ENCODE peak calls at places on chromosomes 6 and 20, in nine cellular contexts. C is progenitor cell of endocrine pancreas, Y is brain microvascular endothelial cell, X is DND-41, D is choroid plexus epithelial cell, K is fibroblast of lung, E is fibroblast of mammary gland, T is A549, V is esophagus squamous epithelium. B is an unnamed sample.

GRCh38 chr6:150910561-150910960 is 45.1 kb downstream of the MTHFD1L start:
- DNase-seq in C (no peak), Y (no peak), X (no peak), D (no peak), K (no peak), E (no peak), T (peak), V (no peak), B (no peak)

GRCh38 chr20:56566621-56567020 is 33.6 kb downstream of the FAM209B start:
- DNase-seq in C (no peak), Y (no peak), X (no peak), D (no peak), K (no peak), E (no peak), T (no peak), V (no peak), B (no peak)

GRCh38 chr6:21840428-21840827 is 246.9 kb downstream of the SOX4 start:
- DNase-seq in C (no peak), Y (peak), X (no peak), D (peak), K (peak), E (peak), T (no peak), V (no peak), B (no peak)

GRCh38 chr20:41865938-41866337 is 247.8 kb upstream of the CHD6 start:
- DNase-seq in C (no peak), Y (no peak), X (no peak), D (no peak), K (no peak), E (no peak), T (no peak), V (no peak), B (no peak)

GRCh38 chr20:25253606-25254275 is 5.9 kb downstream of the PYGB start:
- DNase-seq in C (no peak), Y (no peak), X (no peak), D (peak), K (no peak), E (peak), T (no peak), V (no peak), B (no peak)

GRCh38 chr20:25038591-25039015 is 19.3 kb downstream of the ACSS1 start:
- DNase-seq in C (no peak), Y (no peak), X (no peak), D (no peak), K (no peak), E (no peak), T (no peak), V (no peak), B (no peak)

GRCh38 chr6:55100729-55101128 is 73.6 kb upstream of the HCRTR2 start:
- DNase-seq in C (no peak), Y (no peak), X (no peak), D (no peak), K (no peak), E (no peak), T (no peak), V (no peak), B (no peak)

GRCh38 chr20:63947638-63948456 is 8.4 kb downstream of the UCKL1 start:
- DNase-seq in C (no peak), Y (no peak), X (peak), D (no peak), K (no peak), E (no peak), T (no peak), V (no peak), B (no peak)

GRCh38 chr6:117615981-117616961 is 14.0 kb upstream of the GOPC start:
- DNase-seq in C (no peak), Y (peak), X (no peak), D (peak), K (peak), E (no peak), T (no peak), V (no peak), B (no peak)

GRCh38 chr6:100573169-100573568 is 108.4 kb upstream of the SIM1 start:
- DNase-seq in C (no peak), Y (peak), X (no peak), D (peak), K (peak), E (peak), T (peak), V (no peak), B (no peak)

GRCh38 chr6:9437836-9438235 is 977.0 kb downstream of the TFAP2A start:
- DNase-seq in C (no peak), Y (peak), X (no peak), D (peak), K (peak), E (no peak), T (no peak), V (no peak), B (no peak)

GRCh38 chr6:52529311-52529710 is 47.5 kb downstream of the TRAM2 start:
- DNase-seq in C (no peak), Y (no peak), X (no peak), D (no peak), K (no peak), E (no peak), T (no peak), V (no peak), B (no peak)

GRCh38 chr6:131795366-131795765 is 12.5 kb upstream of the ENPP1 start:
- DNase-seq in C (no peak), Y (no peak), X (no peak), D (no peak), K (no peak), E (no peak), T (no peak), V (no peak), B (no peak)

GRCh38 chr6:40321616-40322015 is 265.5 kb downstream of the LRFN2 start:
- DNase-seq in C (no peak), Y (no peak), X (no peak), D (no peak), K (no peak), E (no peak), T (no peak), V (no peak), B (no peak)

GRCh38 chr6:5671162-5671561 is 335.6 kb downstream of the NRN1 start:
- DNase-seq in C (no peak), Y (no peak), X (peak), D (peak), K (peak), E (peak), T (no peak), V (no peak), B (no peak)

GRCh38 chr6:134706153-134706552 is 243.7 kb downstream of the ALDH8A1 start:
- DNase-seq in C (no peak), Y (no peak), X (no peak), D (no peak), K (no peak), E (no peak), T (no peak), V (no peak), B (no peak)

GRCh38 chr20:43691928-43692524 is 25.1 kb downstream of the MYBL2 start:
- DNase-seq in C (peak), Y (peak), X (peak), D (peak), K (peak), E (peak), T (peak), V (no peak), B (peak)

GRCh38 chr20:36153754-36154695 is 515 bp upstream of the EPB41L1 start:
- DNase-seq in C (peak), Y (peak), X (no peak), D (peak), K (peak), E (peak), T (peak), V (no peak), B (peak)

GRCh38 chr20:23241416-23241815 is 109.2 kb upstream of the NXT1 start:
- DNase-seq in C (no peak), Y (no peak), X (no peak), D (no peak), K (no peak), E (no peak), T (no peak), V (no peak), B (no peak)

GRCh38 chr20:3803854-3804253 is 7.7 kb downstream of the CDC25B start:
- DNase-seq in C (no peak), Y (no peak), X (no peak), D (no peak), K (no peak), E (no peak), T (no peak), V (no peak), B (no peak)

GRCh38 chr6:126112171-126112632 is 125.9 kb downstream of the TRMT11 start:
- DNase-seq in C (no peak), Y (no peak), X (no peak), D (peak), K (peak), E (peak), T (peak), V (no peak), B (no peak)

GRCh38 chr6:7424967-7425807 is 35.6 kb downstream of the RIOK1 start:
- DNase-seq in C (no peak), Y (peak), X (no peak), D (peak), K (peak), E (peak), T (peak), V (no peak), B (no peak)

GRCh38 chr6:95819461-95819860 is 196.3 kb upstream of the FUT9 start:
- DNase-seq in C (no peak), Y (no peak), X (no peak), D (no peak), K (no peak), E (no peak), T (no peak), V (no peak), B (no peak)

GRCh38 chr6:21824431-21825180 is 231.1 kb downstream of the SOX4 start:
- DNase-seq in C (no peak), Y (no peak), X (no peak), D (peak), K (no peak), E (no peak), T (peak), V (no peak), B (no peak)

GRCh38 chr6:111478749-111479148 is 4.3 kb downstream of the REV3L start:
- DNase-seq in C (no peak), Y (peak), X (no peak), D (peak), K (peak), E (peak), T (peak), V (no peak), B (no peak)

GRCh38 chr20:4152696-4153235 is 137.4 kb upstream of the RNF24 start:
- DNase-seq in C (no peak), Y (no peak), X (no peak), D (no peak), K (no peak), E (peak), T (no peak), V (no peak), B (no peak)

GRCh38 chr6:149925974-149926777 is 3.3 kb upstream of the RAET1G start:
- DNase-seq in C (peak), Y (peak), X (peak), D (peak), K (peak), E (peak), T (peak), V (peak), B (peak)

GRCh38 chr6:170102038-170102437 is 188.8 kb downstream of the DLL1 start:
- DNase-seq in C (no peak), Y (no peak), X (no peak), D (no peak), K (no peak), E (no peak), T (no peak), V (no peak), B (peak)

GRCh38 chr20:1876975-1877603 is 18.1 kb upstream of the SIRPA start:
- DNase-seq in C (no peak), Y (no peak), X (no peak), D (peak), K (peak), E (no peak), T (peak), V (no peak), B (no peak)

GRCh38 chr6:36692220-36692619 is 5.4 kb upstream of the RAB44 start:
- DNase-seq in C (no peak), Y (no peak), X (peak), D (no peak), K (no peak), E (no peak), T (no peak), V (peak), B (no peak)

GRCh38 chr6:113632220-113632864 is 224.8 kb upstream of the MARCKS start:
- DNase-seq in C (no peak), Y (peak), X (no peak), D (peak), K (peak), E (peak), T (peak), V (no peak), B (no peak)

GRCh38 chr6:78565997-78566396 is 301.4 kb upstream of the IRAK1BP1 start:
- DNase-seq in C (no peak), Y (no peak), X (no peak), D (no peak), K (no peak), E (no peak), T (no peak), V (no peak), B (no peak)

GRCh38 chr6:95091823-95092436 is 485.4 kb upstream of the MANEA start:
- DNase-seq in C (no peak), Y (peak), X (no peak), D (peak), K (peak), E (peak), T (peak), V (no peak), B (no peak)

GRCh38 chr6:134938896-134939295 is 11.0 kb downstream of the ALDH8A1 start:
- DNase-seq in C (no peak), Y (no peak), X (peak), D (no peak), K (peak), E (no peak), T (no peak), V (no peak), B (no peak)

GRCh38 chr6:73614802-73615201 is 39.0 kb downstream of the SLC17A5 start:
- DNase-seq in C (no peak), Y (no peak), X (no peak), D (no peak), K (no peak), E (no peak), T (no peak), V (no peak), B (no peak)
- TF ChIP-seq CTCF in C (no peak), Y (no peak), X (no peak), D (no peak), K (no peak), E (no peak), T (no peak), V (no peak), B (no peak)

GRCh38 chr20:8045946-8046345 is 26.4 kb upstream of the TMX4 start:
- DNase-seq in C (no peak), Y (no peak), X (no peak), D (no peak), K (no peak), E (no peak), T (no peak), V (no peak), B (no peak)
- TF ChIP-seq CTCF in C (no peak), Y (no peak), X (no peak), D (no peak), K (no peak), E (no peak), T (no peak), V (no peak), B (no peak)

DNA sequence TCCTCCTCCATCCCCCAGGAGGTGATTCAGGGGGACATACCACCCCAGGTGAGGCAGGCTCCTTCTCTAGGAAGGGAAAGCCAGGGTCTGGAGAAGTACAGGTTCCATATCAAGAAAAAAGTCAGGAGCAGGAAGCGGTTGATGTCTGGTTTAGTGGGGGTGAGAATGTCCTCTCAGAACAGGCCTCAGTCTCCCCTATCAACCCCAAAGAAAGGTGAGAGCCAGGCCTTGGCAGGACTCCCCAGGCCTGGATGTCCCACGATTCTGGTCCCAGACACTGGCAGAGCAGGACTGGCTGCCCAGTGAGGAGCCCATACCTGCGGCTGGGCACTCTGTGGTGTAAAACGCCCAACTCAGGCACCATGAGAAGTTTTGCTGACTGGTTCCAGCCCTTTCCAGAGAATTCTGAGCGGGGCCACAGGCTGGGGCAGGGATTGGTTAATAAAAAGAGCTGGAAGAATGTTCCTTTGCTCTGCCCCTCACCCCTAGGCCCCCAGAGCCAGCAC is 13.3 kb downstream of the SLC13A3 start:
- DNase-seq in C (no peak), Y (no peak), X (no peak), D (no peak), K (no peak), E (no peak), T (no peak), V (no peak), B (no peak)
- TF ChIP-seq CTCF in C (no peak), Y (no peak), X (no peak), D (no peak), K (no peak), E (no peak), T (no peak), V (no peak), B (no peak)

DNA sequence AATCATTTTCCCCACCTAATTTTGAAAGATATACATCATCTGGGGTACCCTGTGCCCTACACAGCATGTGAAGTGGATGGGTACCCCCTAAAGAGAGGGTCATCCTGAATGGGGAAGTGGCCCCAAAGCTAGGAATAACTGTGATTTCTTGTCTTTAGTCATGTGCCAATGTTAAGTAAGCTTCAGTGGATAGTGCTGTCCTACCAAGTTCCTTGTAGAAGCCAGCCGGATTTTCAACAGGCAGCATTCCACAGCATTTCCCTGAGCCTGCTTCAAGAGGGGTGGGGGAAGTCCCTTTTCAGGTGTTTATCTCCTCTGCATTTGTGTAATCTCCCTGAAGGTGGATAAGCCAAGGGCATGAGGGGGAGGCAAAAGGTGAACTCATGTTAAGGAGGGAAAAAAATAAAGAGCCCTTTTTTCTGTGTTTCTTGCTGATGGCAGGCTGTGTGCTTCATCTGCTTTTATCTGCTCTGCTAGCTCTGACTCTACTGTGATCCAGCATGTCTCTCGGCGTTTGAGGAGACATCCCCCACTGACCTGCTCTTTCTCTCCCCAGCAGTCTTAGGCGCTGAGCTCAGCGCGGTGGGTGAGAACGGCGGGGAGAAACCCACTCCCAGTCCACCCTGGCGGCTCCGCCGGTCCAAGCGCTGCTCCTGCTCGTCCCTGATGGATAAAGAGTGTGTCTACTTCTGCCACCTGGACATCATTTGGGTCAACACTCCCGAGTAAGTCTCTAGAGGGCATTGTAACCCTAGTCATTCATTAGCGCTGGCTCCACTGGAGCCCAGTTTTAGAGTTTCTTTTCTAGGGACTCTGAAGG is 1.8 kb downstream of the EDN1 start:
- DNase-seq in C (no peak), Y (no peak), X (no peak), D (peak), K (peak), E (no peak), T (peak), V (no peak), B (no peak)
- TF ChIP-seq CTCF in C (peak), Y (peak), X (no peak), D (peak), K (no peak), E (no peak), T (peak), V (peak), B (no peak)

GRCh38 chr20:57582432-57583288 is 21.8 kb downstream of the PCK1 start:
- DNase-seq in C (no peak), Y (peak), X (peak), D (peak), K (peak), E (peak), T (peak), V (no peak), B (peak)
- TF ChIP-seq CTCF in C (peak), Y (peak), X (peak), D (peak), K (peak), E (peak), T (peak), V (peak), B (peak)

GRCh38 chr6:88492824-88493223 is 326.7 kb upstream of the CNR1 start:
- DNase-seq in C (no peak), Y (peak), X (no peak), D (peak), K (peak), E (peak), T (peak), V (no peak), B (no peak)
- TF ChIP-seq CTCF in C (peak), Y (peak), X (peak), D (peak), K (peak), E (peak), T (peak), V (peak), B (peak)

DNA sequence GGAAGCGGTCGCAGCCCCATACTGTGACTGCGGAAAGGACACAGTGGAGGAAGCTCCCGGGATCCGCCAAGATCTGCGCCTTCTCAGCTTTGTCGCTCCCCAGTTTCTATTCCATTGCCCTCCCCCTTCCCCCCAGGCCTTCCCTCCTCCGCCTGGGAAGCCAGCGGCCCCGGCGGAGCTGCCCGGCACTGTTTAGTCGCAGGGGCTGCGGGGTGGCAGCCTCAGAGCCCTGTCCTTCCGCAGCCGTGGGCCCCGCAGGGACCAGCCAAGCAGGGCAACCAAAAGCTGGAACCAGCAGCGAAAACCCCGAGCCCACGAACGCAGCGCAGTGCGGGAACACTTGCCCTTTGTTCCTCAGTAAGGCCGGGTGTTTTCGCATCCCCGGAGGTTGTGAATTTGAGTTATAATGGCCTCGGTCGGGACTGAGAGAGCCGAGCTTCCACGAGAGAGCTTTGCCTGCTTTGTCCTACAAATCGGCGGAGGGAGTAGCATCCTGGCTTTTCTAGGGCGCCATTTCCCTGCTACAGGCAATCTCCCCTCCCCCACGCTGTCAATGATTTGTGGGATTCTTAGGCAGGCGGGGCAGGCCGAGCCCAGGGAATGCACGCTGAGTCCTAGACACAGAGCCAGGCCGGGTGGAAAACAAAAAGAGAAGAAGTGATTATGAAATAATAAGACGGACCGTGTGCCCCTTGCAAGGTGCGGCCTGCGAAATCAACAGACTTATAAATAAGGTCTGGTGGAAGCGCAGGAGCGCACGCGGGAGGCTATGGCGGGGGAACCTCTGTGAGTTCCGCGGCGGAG is 4.0 kb upstream of the TUBB2B start:
- DNase-seq in C (peak), Y (peak), X (no peak), D (peak), K (peak), E (peak), T (peak), V (no peak), B (peak)
- TF ChIP-seq CTCF in C (no peak), Y (no peak), X (no peak), D (no peak), K (no peak), E (no peak), T (no peak), V (no peak), B (no peak)

B was measured in glutamatergic neuron.